ENCODE peak calls at places on chromosome 10, in five cellular contexts. Q is prostate gland; U is CD8-positive, alpha-beta memory T cell; T is GM23248; P is CD8-positive, alpha-beta T cell. H is an unnamed sample.

GRCh38 chr10:121813211-121813812 is 114.5 kb downstream of the ATE1 start:
- DNase-seq in Q (no peak), U (no peak), T (peak; percentile 39), P (no peak), H (no peak)

GRCh38 chr10:27745719-27746363 is at the start of gene MKX:
- DNase-seq in Q (peak; percentile 28), U (peak; percentile 57), T (peak; percentile 92), P (no peak), H (peak; percentile 46)

GRCh38 chr10:97768322-97769315 is 3.2 kb downstream of the SFRP5 start:
- DNase-seq in Q (no peak), U (no peak), T (no peak), P (no peak), H (no peak)

GRCh38 chr10:7354330-7355047 is 56.3 kb downstream of the SFMBT2 start:
- DNase-seq in Q (peak; percentile 49), U (no peak), T (peak; percentile 39), P (no peak), H (no peak)

GRCh38 chr10:89414879-89415821 is 782 bp downstream of the IFIT5 start:
- DNase-seq in Q (peak; percentile 34), U (peak; percentile 65), T (peak; percentile 71), P (peak; percentile 16), H (no peak)

GRCh38 chr10:43308986-43309385 is 42.1 kb upstream of the RASGEF1A start:
- DNase-seq in Q (no peak), U (no peak), T (peak; percentile 15), P (no peak), H (no peak)

GRCh38 chr10:37865957-37866671 is 8.7 kb upstream of the ZNF248 start:
- DNase-seq in Q (no peak), U (no peak), T (no peak), P (no peak), H (no peak)

GRCh38 chr10:21668831-21669230 is 134.8 kb downstream of the MLLT10 start:
- DNase-seq in Q (no peak), U (no peak), T (no peak), P (no peak), H (no peak)

GRCh38 chr10:73376679-73377078 is 18.0 kb upstream of the CFAP70 start:
- DNase-seq in Q (no peak), U (no peak), T (no peak), P (no peak), H (no peak)

GRCh38 chr10:73379064-73379748 is 20.5 kb upstream of the CFAP70 start:
- DNase-seq in Q (no peak), U (no peak), T (no peak), P (no peak), H (no peak)
- H3K36me3 ChIP-seq in Q (peaks cover 9% of the 10 kb centered on the region), U (peaks cover 50% of the 10 kb centered on the region), T (peaks cover 81% of the 10 kb centered on the region), P (peaks cover 28% of the 10 kb centered on the region), H (peaks cover 24% of the 10 kb centered on the region)

DNA sequence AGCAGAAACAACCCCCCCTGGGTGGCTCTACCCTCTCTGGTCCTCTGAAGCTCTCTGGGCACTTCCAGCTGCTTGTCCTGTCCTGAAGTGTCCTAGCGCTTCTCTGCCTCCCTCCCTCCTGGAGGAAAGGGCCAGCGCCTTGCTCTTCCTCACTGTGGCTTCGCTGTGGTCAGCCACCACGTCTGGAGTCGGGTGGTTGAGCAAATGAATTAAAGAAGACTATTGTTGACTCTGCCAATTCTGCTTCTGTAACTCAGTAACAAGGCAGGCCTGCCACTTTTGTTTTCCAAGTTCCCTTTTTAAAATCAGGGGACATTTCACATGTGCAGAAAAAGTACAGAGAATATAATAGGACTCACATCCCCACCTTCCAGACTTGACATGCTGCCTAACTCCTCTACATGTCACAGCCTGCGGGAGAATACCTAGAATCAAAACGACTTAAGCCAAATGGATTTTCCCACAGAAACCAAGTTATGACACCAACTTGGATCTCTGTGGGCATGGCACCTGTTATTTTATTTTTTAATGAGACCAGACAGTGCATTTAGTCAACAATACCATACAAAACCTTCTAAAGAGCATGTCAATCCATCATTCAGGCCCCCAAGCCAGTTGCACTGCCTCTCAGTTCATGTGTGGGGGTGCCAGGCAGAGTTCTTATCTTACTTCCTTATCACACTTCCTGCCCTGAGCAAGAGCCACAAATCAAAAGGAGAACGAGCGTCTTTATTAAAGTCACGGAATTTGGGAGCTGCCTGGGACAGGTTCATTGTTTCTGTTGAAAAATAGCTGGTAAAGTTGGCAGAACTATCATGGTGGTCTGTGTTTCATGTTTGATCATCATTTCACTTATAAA is 6.8 kb downstream of the FFAR4 start:
- DNase-seq in Q (peak; percentile 7), U (no peak), T (no peak), P (no peak), H (no peak)
- H3K4me1 ChIP-seq in Q (peaks cover 8% of the 10 kb centered on the region), U (no peaks in the 10 kb centered on the region), T (no peaks in the 10 kb centered on the region), P (peaks cover 3% of the 10 kb centered on the region), H (no peaks in the 10 kb centered on the region)

GRCh38 chr10:119131512-119132240 is 27.8 kb downstream of the DENND10 start:
- DNase-seq in Q (no peak), U (no peak), T (peak; percentile 48), P (peak; percentile 5), H (peak; percentile 61)
- H3K36me3 ChIP-seq in Q (no peaks in the 10 kb centered on the region), U (peaks cover 10% of the 10 kb centered on the region), T (peaks cover 32% of the 10 kb centered on the region), P (no peaks in the 10 kb centered on the region), H (peaks cover 4% of the 10 kb centered on the region)

GRCh38 chr10:95308389-95309302 is 17.8 kb upstream of the PDLIM1 start:
- DNase-seq in Q (peak; percentile 86), U (no peak), T (peak; percentile 94), P (no peak), H (no peak)
- H3K4me1 ChIP-seq in Q (no peaks in the 10 kb centered on the region), U (no peaks in the 10 kb centered on the region), T (peaks cover 21% of the 10 kb centered on the region), P (no peaks in the 10 kb centered on the region), H (no peaks in the 10 kb centered on the region)

GRCh38 chr10:100489388-100489787 is 26.6 kb downstream of the WNT8B start:
- DNase-seq in Q (no peak), U (no peak), T (no peak), P (no peak), H (no peak)

GRCh38 chr10:100487529-100487928 is 24.7 kb downstream of the WNT8B start:
- DNase-seq in Q (no peak), U (no peak), T (no peak), P (no peak), H (no peak)

GRCh38 chr10:100485336-100485735 is 22.5 kb downstream of the WNT8B start:
- DNase-seq in Q (no peak), U (no peak), T (no peak), P (no peak), H (no peak)

GRCh38 chr10:100485841-100486495 is 23.2 kb downstream of the WNT8B start:
- DNase-seq in Q (no peak), U (no peak), T (no peak), P (no peak), H (no peak)

GRCh38 chr10:100490531-100490930 is 27.7 kb downstream of the WNT8B start:
- DNase-seq in Q (no peak), U (no peak), T (no peak), P (no peak), H (no peak)
- H3K36me3 ChIP-seq in Q (no peaks in the 10 kb centered on the region), U (peaks cover 27% of the 10 kb centered on the region), T (no peaks in the 10 kb centered on the region), P (peaks cover 33% of the 10 kb centered on the region), H (peaks cover 6% of the 10 kb centered on the region)

DNA sequence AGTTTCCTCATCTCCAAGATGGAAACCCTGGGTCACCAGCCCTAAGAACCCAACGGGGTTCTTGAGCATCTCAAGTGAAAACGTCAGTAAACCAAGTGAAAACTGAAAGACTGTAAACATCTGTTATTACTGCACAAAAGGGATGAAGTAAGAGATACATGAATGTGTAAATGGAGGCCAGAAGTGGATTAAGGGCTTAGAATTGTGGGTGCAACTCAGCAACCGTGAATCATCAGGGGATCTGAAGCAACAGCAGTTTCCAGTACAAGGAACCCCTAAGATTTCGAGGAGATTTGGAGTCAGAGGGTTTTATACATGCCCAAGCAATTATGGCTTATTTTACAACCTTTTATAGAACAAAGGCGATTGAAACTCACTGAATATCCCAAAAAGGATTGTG is 95.7 kb upstream of the SVIL start:
- DNase-seq in Q (no peak), U (no peak), T (no peak), P (no peak), H (no peak)
- H3K4me1 ChIP-seq in Q (no peaks in the 10 kb centered on the region), U (peaks cover 25% of the 10 kb centered on the region), T (no peaks in the 10 kb centered on the region), P (peaks cover 40% of the 10 kb centered on the region), H (peaks cover 30% of the 10 kb centered on the region)

GRCh38 chr10:73717564-73717963 is 19.7 kb upstream of the AGAP5 start:
- DNase-seq in Q (no peak), U (no peak), T (no peak), P (no peak), H (no peak)

DNA sequence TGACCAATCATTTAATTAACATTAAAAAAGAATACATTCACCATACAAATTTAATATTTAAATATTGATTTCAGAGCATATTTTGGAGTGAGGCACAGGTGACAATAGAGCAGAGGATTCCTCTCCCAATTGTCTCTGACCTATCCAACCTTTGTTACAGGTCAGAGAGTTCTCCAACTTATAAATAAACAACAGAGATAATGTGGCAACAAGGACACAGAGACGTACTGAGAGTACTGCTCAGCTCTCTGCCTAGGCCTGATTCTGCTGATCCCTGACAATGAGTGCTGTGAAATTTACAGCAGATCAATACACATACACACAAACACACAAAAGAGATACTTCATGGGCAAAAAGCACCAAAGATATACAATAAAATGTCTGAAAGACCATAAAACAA is 18.3 kb upstream of the AGAP5 start:
- DNase-seq in Q (no peak), U (no peak), T (no peak), P (no peak), H (no peak)
- H3K36me3 ChIP-seq in Q (no peaks in the 10 kb centered on the region), U (peaks cover 25% of the 10 kb centered on the region), T (peaks cover 45% of the 10 kb centered on the region), P (peaks cover 18% of the 10 kb centered on the region), H (peaks cover 15% of the 10 kb centered on the region)

DNA sequence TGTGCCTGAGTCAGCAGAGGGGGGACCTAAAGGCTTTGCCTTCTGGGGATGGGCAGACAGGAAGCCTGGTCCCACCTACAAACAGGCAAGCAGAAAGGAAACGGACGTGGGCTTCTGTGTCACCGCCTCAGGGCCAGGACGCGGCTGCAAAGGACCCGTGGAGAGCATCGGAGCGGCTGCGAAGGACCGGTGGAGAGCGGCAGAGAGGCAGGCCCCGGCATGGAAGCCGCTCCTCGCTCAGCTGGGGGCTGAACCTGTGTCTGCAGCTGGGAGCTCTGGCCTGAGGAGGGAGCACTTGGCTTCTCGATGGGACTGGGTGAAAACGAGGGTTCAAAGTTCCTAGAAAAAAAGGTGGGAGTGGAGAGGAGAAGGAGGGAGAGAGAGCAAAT is 125.4 kb upstream of the PPP2R2D start:
- DNase-seq in Q (no peak), U (no peak), T (no peak), P (no peak), H (no peak)
- H3K4me1 ChIP-seq in Q (no peaks in the 10 kb centered on the region), U (no peaks in the 10 kb centered on the region), T (no peaks in the 10 kb centered on the region), P (no peaks in the 10 kb centered on the region), H (no peaks in the 10 kb centered on the region)

DNA sequence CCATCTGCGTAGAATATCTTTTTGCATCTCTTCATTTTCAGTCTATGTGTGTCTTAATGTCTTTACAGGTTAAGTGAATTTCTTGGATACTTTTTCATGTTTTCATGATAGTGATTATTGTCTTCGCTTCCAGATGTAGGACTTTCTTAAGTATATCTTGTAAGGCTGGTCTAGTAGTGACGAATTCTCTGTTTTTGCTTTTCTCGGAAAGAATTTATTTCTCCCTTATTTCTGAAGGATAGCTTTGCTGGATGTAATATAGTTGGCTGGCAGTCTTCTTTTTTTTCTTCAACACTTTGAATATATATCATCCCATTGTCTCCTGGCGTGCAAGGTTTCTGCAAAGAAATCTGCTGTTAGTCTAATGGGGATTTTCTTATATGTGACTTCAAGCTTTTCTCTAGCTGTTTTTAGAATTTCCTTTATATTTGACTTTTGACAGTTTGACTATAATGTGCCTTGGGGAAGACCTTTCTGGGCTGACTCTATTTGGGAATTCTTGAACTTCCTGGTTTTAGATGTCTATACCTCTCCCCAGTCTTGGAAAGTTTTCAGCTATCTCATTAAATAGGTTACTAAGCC is 14.3 kb downstream of the GTPBP4 start:
- DNase-seq in Q (no peak), U (no peak), T (no peak), P (no peak), H (no peak)
- H3K36me3 ChIP-seq in Q (peaks cover 31% of the 10 kb centered on the region), U (peaks cover 78% of the 10 kb centered on the region), T (peaks cover 74% of the 10 kb centered on the region), P (peaks cover 65% of the 10 kb centered on the region), H (peaks cover 99% of the 10 kb centered on the region)